ENCODE peak calls at places on chromosomes 4 and X, in eight cellular contexts. One of them, this sample, is unnamed.

GRCh38 chrX:17737707-17738001 is 361 bp downstream of the SCML1 start:
- DNase-seq in Peyer's patch: no peak
- DNase-seq in MCF 10A: no peak
- DNase-seq in HCT116: no peak
- DNase-seq in vagina: no peak
- DNase-seq in GM13977: no peak
- DNase-seq in upper lobe of right lung: no peak
- DNase-seq in BJ: no peak
- DNase-seq in this sample: no peak

GRCh38 chrX:97563531-97564133 is 679.9 kb downstream of the RPA4 start:
- DNase-seq in HCT116: no peak
- DNase-seq in BJ: peak; percentile 14
- DNase-seq in vagina: no peak
- DNase-seq in upper lobe of right lung: no peak
- DNase-seq in Peyer's patch: no peak
- DNase-seq in GM13977: peak; percentile 32
- DNase-seq in MCF 10A: no peak
- DNase-seq in this sample: peak; percentile 59

GRCh38 chr4:120066182-120066524 is 495 bp downstream of the MAD2L1 start:
- DNase-seq in MCF 10A: peak; percentile 36
- DNase-seq in GM13977: peak; percentile 52
- DNase-seq in vagina: no peak
- DNase-seq in Peyer's patch: no peak
- DNase-seq in upper lobe of right lung: no peak
- DNase-seq in HCT116: no peak
- DNase-seq in BJ: no peak
- DNase-seq in this sample: no peak

GRCh38 chrX:30612250-30612655 is 34.7 kb upstream of the TASL start:
- DNase-seq in Peyer's patch: no peak
- DNase-seq in upper lobe of right lung: peak; percentile 62
- DNase-seq in HCT116: no peak
- DNase-seq in GM13977: no peak
- DNase-seq in MCF 10A: peak; percentile 61
- DNase-seq in vagina: no peak
- DNase-seq in BJ: no peak
- DNase-seq in this sample: no peak

GRCh38 chr4:78213218-78213617 is 156.1 kb downstream of the FRAS1 start:
- DNase-seq in GM13977: no peak
- DNase-seq in MCF 10A: peak; percentile 26
- DNase-seq in HCT116: no peak
- DNase-seq in BJ: no peak
- DNase-seq in Peyer's patch: no peak
- DNase-seq in vagina: no peak
- DNase-seq in upper lobe of right lung: no peak
- DNase-seq in this sample: no peak

GRCh38 chrX:14028473-14028872 is 1.2 kb downstream of the GEMIN8 start:
- DNase-seq in vagina: no peak
- DNase-seq in HCT116: no peak
- DNase-seq in upper lobe of right lung: no peak
- DNase-seq in Peyer's patch: no peak
- DNase-seq in BJ: no peak
- DNase-seq in MCF 10A: no peak
- DNase-seq in GM13977: no peak
- DNase-seq in this sample: no peak

GRCh38 chr4:173014113-173014558 is 154.5 kb upstream of the GALNT7 start:
- DNase-seq in Peyer's patch: no peak
- DNase-seq in upper lobe of right lung: no peak
- DNase-seq in GM13977: no peak
- DNase-seq in MCF 10A: peak; percentile 42
- DNase-seq in BJ: no peak
- DNase-seq in vagina: no peak
- DNase-seq in HCT116: no peak
- DNase-seq in this sample: no peak

GRCh38 chrX:989959-990510 is 222.4 kb downstream of the CRLF2 start:
- DNase-seq in MCF 10A: peak; percentile 91
- DNase-seq in GM13977: peak; percentile 76
- DNase-seq in upper lobe of right lung: peak; percentile 30
- DNase-seq in Peyer's patch: no peak
- DNase-seq in BJ: peak; percentile 100
- DNase-seq in HCT116: peak; percentile 78
- DNase-seq in vagina: peak; percentile 97
- DNase-seq in this sample: peak; percentile 75

GRCh38 chr4:4720671-4721070 is 138.8 kb upstream of the MSX1 start:
- DNase-seq in BJ: no peak
- DNase-seq in GM13977: no peak
- DNase-seq in MCF 10A: no peak
- DNase-seq in HCT116: no peak
- DNase-seq in vagina: no peak
- DNase-seq in Peyer's patch: no peak
- DNase-seq in upper lobe of right lung: no peak
- DNase-seq in this sample: no peak

GRCh38 chr4:125313497-125313896 is 1.3 kb upstream of the FAT4 start:
- DNase-seq in HCT116: peak; percentile 85
- DNase-seq in upper lobe of right lung: no peak
- DNase-seq in Peyer's patch: no peak
- DNase-seq in MCF 10A: peak; percentile 91
- DNase-seq in vagina: no peak
- DNase-seq in GM13977: peak; percentile 72
- DNase-seq in BJ: peak; percentile 54
- DNase-seq in this sample: peak; percentile 25

GRCh38 chr4:184345573-184345922 is 127.9 kb upstream of the ENPP6 start:
- DNase-seq in HCT116: no peak
- DNase-seq in MCF 10A: no peak
- DNase-seq in vagina: no peak
- DNase-seq in BJ: no peak
- DNase-seq in GM13977: no peak
- DNase-seq in upper lobe of right lung: no peak
- DNase-seq in Peyer's patch: no peak
- DNase-seq in this sample: no peak

GRCh38 chrX:12327836-12328235 is 189.6 kb downstream of the FRMPD4 start:
- DNase-seq in BJ: no peak
- DNase-seq in Peyer's patch: no peak
- DNase-seq in upper lobe of right lung: no peak
- DNase-seq in GM13977: no peak
- DNase-seq in HCT116: no peak
- DNase-seq in MCF 10A: no peak
- DNase-seq in vagina: no peak
- DNase-seq in this sample: no peak

GRCh38 chr4:108849611-108850406 is 87.0 kb upstream of the ETNPPL start:
- DNase-seq in HCT116: no peak
- DNase-seq in MCF 10A: peak; percentile 43
- DNase-seq in vagina: no peak
- DNase-seq in GM13977: no peak
- DNase-seq in BJ: peak; percentile 64
- DNase-seq in upper lobe of right lung: no peak
- DNase-seq in Peyer's patch: no peak
- DNase-seq in this sample: peak; percentile 24

GRCh38 chrX:134513091-134513490 is 53.1 kb downstream of the HPRT1 start:
- DNase-seq in HCT116: no peak
- DNase-seq in GM13977: no peak
- DNase-seq in vagina: no peak
- DNase-seq in upper lobe of right lung: no peak
- DNase-seq in Peyer's patch: no peak
- DNase-seq in BJ: no peak
- DNase-seq in MCF 10A: no peak
- DNase-seq in this sample: no peak

GRCh38 chr4:137705171-137705783 is 173.0 kb upstream of the PCDH18 start:
- DNase-seq in GM13977: no peak
- DNase-seq in vagina: no peak
- DNase-seq in upper lobe of right lung: no peak
- DNase-seq in BJ: peak; percentile 74
- DNase-seq in HCT116: no peak
- DNase-seq in MCF 10A: peak; percentile 27
- DNase-seq in Peyer's patch: no peak
- DNase-seq in this sample: no peak

GRCh38 chrX:54473993-54474859 is 21.8 kb downstream of the FGD1 start:
- DNase-seq in upper lobe of right lung: no peak
- DNase-seq in MCF 10A: peak; percentile 77
- DNase-seq in vagina: no peak
- DNase-seq in HCT116: no peak
- DNase-seq in GM13977: no peak
- DNase-seq in Peyer's patch: no peak
- DNase-seq in BJ: no peak
- DNase-seq in this sample: no peak

GRCh38 chr4:120725639-120726585 is 196.6 kb downstream of the PRDM5 start:
- DNase-seq in BJ: no peak
- DNase-seq in vagina: no peak
- DNase-seq in HCT116: no peak
- DNase-seq in upper lobe of right lung: no peak
- DNase-seq in GM13977: no peak
- DNase-seq in MCF 10A: no peak
- DNase-seq in Peyer's patch: no peak
- DNase-seq in this sample: no peak

DNA sequence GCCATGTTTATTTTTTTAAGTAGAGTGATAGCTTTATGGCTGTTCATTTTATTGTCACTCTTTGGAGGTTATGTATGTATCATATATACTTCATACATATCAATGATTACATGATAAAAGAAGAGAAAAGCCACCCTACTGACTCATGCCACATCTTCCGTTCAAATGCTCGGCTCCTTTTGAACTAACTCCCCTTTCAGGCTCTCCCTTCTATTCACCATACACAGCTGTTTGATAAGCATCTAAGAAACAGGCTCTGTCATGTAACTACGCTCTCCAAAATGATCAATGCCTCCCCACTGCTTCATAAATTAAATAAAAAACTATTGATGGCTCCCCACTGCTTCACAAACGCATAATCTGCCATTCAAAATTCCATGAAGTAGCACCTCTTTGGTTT is 89.4 kb downstream of the SEL1L3 start:
- DNase-seq in HCT116: no peak
- DNase-seq in BJ: no peak
- DNase-seq in GM13977: no peak
- DNase-seq in upper lobe of right lung: no peak
- DNase-seq in vagina: no peak
- DNase-seq in Peyer's patch: no peak
- DNase-seq in MCF 10A: no peak
- DNase-seq in this sample: no peak
- TF ChIP-seq CTCF in HCT116: no peak
- TF ChIP-seq CTCF in BJ: no peak
- TF ChIP-seq CTCF in GM13977: no peak
- TF ChIP-seq CTCF in upper lobe of right lung: no peak
- TF ChIP-seq CTCF in vagina: no peak
- TF ChIP-seq CTCF in Peyer's patch: no peak
- TF ChIP-seq CTCF in MCF 10A: no peak
- TF ChIP-seq CTCF in this sample: no peak

GRCh38 chr4:1244081-1244977 is 4.6 kb downstream of the CTBP1 start:
- DNase-seq in vagina: no peak
- DNase-seq in GM13977: no peak
- DNase-seq in Peyer's patch: peak; percentile 62
- DNase-seq in MCF 10A: no peak
- DNase-seq in BJ: no peak
- DNase-seq in upper lobe of right lung: no peak
- DNase-seq in HCT116: no peak
- DNase-seq in this sample: no peak

GRCh38 chr4:1244978-1245471 is 3.9 kb downstream of the CTBP1 start:
- DNase-seq in BJ: no peak
- DNase-seq in Peyer's patch: no peak
- DNase-seq in HCT116: no peak
- DNase-seq in MCF 10A: no peak
- DNase-seq in GM13977: no peak
- DNase-seq in upper lobe of right lung: no peak
- DNase-seq in vagina: no peak
- DNase-seq in this sample: peak; percentile 10

GRCh38 chr4:1241936-1242505 is 6.9 kb downstream of the CTBP1 start:
- DNase-seq in GM13977: peak; percentile 26
- DNase-seq in vagina: no peak
- DNase-seq in BJ: no peak
- DNase-seq in Peyer's patch: peak; percentile 45
- DNase-seq in HCT116: no peak
- DNase-seq in upper lobe of right lung: no peak
- DNase-seq in MCF 10A: no peak
- DNase-seq in this sample: no peak

GRCh38 chr4:1242506-1243450 is 6.2 kb downstream of the CTBP1 start:
- DNase-seq in MCF 10A: no peak
- DNase-seq in GM13977: peak; percentile 25
- DNase-seq in Peyer's patch: peak; percentile 45
- DNase-seq in BJ: no peak
- DNase-seq in vagina: no peak
- DNase-seq in upper lobe of right lung: peak; percentile 32
- DNase-seq in HCT116: no peak
- DNase-seq in this sample: no peak

GRCh38 chr4:1243451-1244080 is 5.4 kb downstream of the CTBP1 start:
- DNase-seq in BJ: no peak
- DNase-seq in GM13977: no peak
- DNase-seq in HCT116: no peak
- DNase-seq in vagina: no peak
- DNase-seq in MCF 10A: no peak
- DNase-seq in upper lobe of right lung: no peak
- DNase-seq in Peyer's patch: peak; percentile 42
- DNase-seq in this sample: peak; percentile 28
- TF ChIP-seq CTCF in BJ: no peak
- TF ChIP-seq CTCF in GM13977: peak; percentile 32
- TF ChIP-seq CTCF in HCT116: no peak
- TF ChIP-seq CTCF in vagina: no peak
- TF ChIP-seq CTCF in MCF 10A: no peak
- TF ChIP-seq CTCF in upper lobe of right lung: no peak
- TF ChIP-seq CTCF in Peyer's patch: no peak
- TF ChIP-seq CTCF in this sample: peak; percentile 58

GRCh38 chr4:187993827-187994226 is 1.7 kb upstream of the ZFP42 start:
- DNase-seq in Peyer's patch: no peak
- DNase-seq in HCT116: peak; percentile 34
- DNase-seq in upper lobe of right lung: no peak
- DNase-seq in MCF 10A: peak; percentile 61
- DNase-seq in BJ: no peak
- DNase-seq in GM13977: no peak
- DNase-seq in vagina: no peak
- DNase-seq in this sample: no peak
- TF ChIP-seq CTCF in Peyer's patch: no peak
- TF ChIP-seq CTCF in HCT116: peak; percentile 66
- TF ChIP-seq CTCF in upper lobe of right lung: peak; percentile 24
- TF ChIP-seq CTCF in MCF 10A: peak; percentile 32
- TF ChIP-seq CTCF in BJ: no peak
- TF ChIP-seq CTCF in GM13977: no peak
- TF ChIP-seq CTCF in vagina: no peak
- TF ChIP-seq CTCF in this sample: peak; percentile 5

DNA sequence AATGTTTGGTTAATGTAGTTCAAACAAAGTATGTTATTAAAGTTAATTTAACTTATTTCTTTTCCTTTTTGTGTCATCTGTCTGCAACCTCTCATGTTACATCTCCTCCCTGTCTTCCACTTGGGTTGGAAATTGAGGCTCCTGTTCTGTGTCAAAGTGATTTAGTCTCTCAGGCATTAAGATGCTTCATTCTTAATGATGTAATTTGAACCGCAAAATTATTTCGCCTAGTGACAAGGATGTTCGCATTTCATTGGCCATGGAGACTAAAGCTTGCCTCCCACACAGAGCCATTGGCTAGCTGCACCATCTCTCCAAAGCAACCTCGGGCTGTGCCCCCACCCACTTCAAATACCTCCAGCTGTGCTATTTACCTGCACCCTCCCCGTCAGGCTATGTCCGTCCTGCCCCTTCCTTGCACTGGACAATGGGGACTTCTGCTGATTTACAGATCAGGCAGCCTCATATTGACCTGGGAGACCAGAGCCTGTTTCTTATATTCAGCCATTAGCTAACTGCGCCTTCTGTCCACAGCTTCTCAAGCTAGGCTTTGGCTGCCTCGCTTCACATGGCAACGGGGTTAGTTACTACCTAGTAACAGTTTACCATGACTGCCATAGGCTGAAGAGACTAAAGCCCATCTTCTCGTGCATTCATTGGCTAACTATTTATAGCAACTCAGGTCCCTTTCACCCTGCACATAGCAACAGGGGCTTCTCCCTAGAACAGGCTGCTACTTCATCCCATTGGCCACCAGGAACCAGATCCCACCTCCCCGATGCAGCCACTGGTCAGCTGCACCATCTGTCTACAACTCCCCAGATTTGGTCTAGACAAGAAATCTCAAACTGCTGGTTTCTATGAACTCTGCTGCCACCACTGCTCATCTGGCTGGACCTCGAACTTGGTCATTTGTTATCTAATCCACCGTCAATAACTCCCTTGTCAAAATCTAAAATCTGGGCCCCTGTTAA is 8.6 kb upstream of the ZNF157 start:
- DNase-seq in GM13977: peak; percentile 85
- DNase-seq in BJ: peak; percentile 85
- DNase-seq in Peyer's patch: peak; percentile 49
- DNase-seq in upper lobe of right lung: peak; percentile 74
- DNase-seq in vagina: peak; percentile 91
- DNase-seq in HCT116: peak; percentile 84
- DNase-seq in MCF 10A: peak; percentile 48
- DNase-seq in this sample: peak; percentile 85
- TF ChIP-seq CTCF in GM13977: no peak
- TF ChIP-seq CTCF in BJ: peak; percentile 5
- TF ChIP-seq CTCF in Peyer's patch: no peak
- TF ChIP-seq CTCF in upper lobe of right lung: peak; percentile 6
- TF ChIP-seq CTCF in vagina: no peak
- TF ChIP-seq CTCF in HCT116: peak; percentile 5
- TF ChIP-seq CTCF in MCF 10A: no peak
- TF ChIP-seq CTCF in this sample: no peak

This sample was measured in GM06990.